ENCODE peak calls at places on chromosome 20, in four cellular contexts. E is PC-3, R is OCI-LY7, O is GM23248. Z is an unnamed sample. For H3K9me2, the result is how much of the 10 kb centered on the place peaks cover.

GRCh38 chr20:35603695-35604443 is 11.8 kb upstream of the SPAG4 start:
- DNase-seq in E (no peak), R (no peak), O (peak), Z (no peak)

GRCh38 chr20:51542894-51543788 is 622 bp upstream of the NFATC2 start:
- DNase-seq in O (no peak), R (peak), E (no peak), Z (no peak)

GRCh38 chr20:288956-289692 is 1.4 kb downstream of the C20orf96 start:
- DNase-seq in O (no peak), E (peak), R (no peak), Z (no peak)

GRCh38 chr20:55251170-55251569 is 754.1 kb downstream of the CBLN4 start:
- DNase-seq in E (no peak), R (no peak), O (no peak), Z (no peak)

GRCh38 chr20:15784020-15784419 is 789.2 kb downstream of the KIF16B start:
- DNase-seq in O (no peak), E (no peak), R (no peak), Z (no peak)

GRCh38 chr20:10565922-10566897 is 107.6 kb downstream of the JAG1 start:
- DNase-seq in R (no peak), E (peak), O (no peak), Z (no peak)

GRCh38 chr20:23311932-23312331 is 38.7 kb upstream of the NXT1 start:
- DNase-seq in E (no peak), R (no peak), O (no peak), Z (no peak)

GRCh38 chr20:42559665-42560064 is 630.0 kb downstream of the PTPRT start:
- DNase-seq in O (no peak), R (no peak), E (no peak), Z (no peak)

GRCh38 chr20:44596010-44596409 is 13.6 kb downstream of the PKIG start:
- DNase-seq in E (peak), O (no peak), R (peak), Z (no peak)

GRCh38 chr20:63215101-63216040 is 560 bp downstream of the YTHDF1 start:
- DNase-seq in O (peak), R (peak), E (peak), Z (peak)

GRCh38 chr20:5973971-5974370 is 23.5 kb downstream of the MCM8 start:
- DNase-seq in E (no peak), O (no peak), R (no peak), Z (no peak)

GRCh38 chr20:43837856-43838702 is 76.6 kb upstream of the TOX2 start:
- DNase-seq in R (no peak), E (no peak), O (no peak), Z (no peak)

GRCh38 chr20:2593756-2594155 is 57.4 kb downstream of the TMC2 start:
- DNase-seq in O (no peak), E (no peak), R (no peak), Z (no peak)

GRCh38 chr20:13567663-13568062 is 71.1 kb downstream of the TASP1 start:
- DNase-seq in R (no peak), E (no peak), O (no peak), Z (no peak)

GRCh38 chr20:23142162-23143050 is 56.3 kb upstream of the CD93 start:
- DNase-seq in R (no peak), E (peak), O (no peak), Z (no peak)

GRCh38 chr20:44187763-44188709 is 1.0 kb upstream of the JPH2 start:
- DNase-seq in O (peak), R (peak), E (peak), Z (no peak)

GRCh38 chr20:23132930-23133559 is 46.9 kb upstream of the CD93 start:
- DNase-seq in E (no peak), R (no peak), O (no peak), Z (no peak)

GRCh38 chr20:32902456-32903420 is 44.0 kb downstream of the EFCAB8 start:
- DNase-seq in E (peak), R (peak), O (peak), Z (peak)

GRCh38 chr20:16944753-16945152 is 196.6 kb downstream of the OTOR start:
- DNase-seq in E (no peak), R (no peak), O (no peak), Z (no peak)

GRCh38 chr20:44572551-44573500 is 9.6 kb upstream of the PKIG start:
- DNase-seq in E (peak), O (peak), R (peak), Z (no peak)

GRCh38 chr20:19928379-19929360 is 88.5 kb upstream of the NAA20 start:
- DNase-seq in E (no peak), R (no peak), O (no peak), Z (no peak)

GRCh38 chr20:35739294-35740163 is 2.5 kb downstream of the RBM39 start:
- DNase-seq in E (peak), R (peak), O (peak), Z (peak)

GRCh38 chr20:22807646-22808045 is 223.3 kb upstream of the FOXA2 start:
- DNase-seq in O (no peak), R (no peak), E (peak), Z (no peak)

GRCh38 chr20:23049933-23050838 is 714 bp upstream of the THBD start:
- DNase-seq in E (peak), R (no peak), O (peak), Z (peak)

DNA sequence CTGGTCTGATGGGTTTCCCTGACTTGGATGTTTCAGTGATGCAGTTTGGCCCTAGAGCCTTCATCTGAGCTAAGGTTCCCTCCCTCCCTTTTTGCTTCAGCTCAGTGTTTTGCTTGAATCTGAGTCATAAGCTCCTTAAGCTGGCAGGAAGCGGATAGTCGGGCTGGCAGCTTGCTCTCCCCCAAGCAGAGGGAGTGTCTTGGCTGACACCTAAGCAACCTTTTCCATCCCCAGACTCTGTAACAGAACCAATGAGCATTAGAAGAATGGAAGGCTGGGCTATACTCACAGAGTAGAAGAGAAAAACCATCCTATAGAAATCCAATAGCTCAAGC is 98.3 kb downstream of the HAO1 start:
- DNase-seq in O (peak), E (peak), R (no peak), Z (no peak)
- H3K4me2 ChIP-seq in O (peak), E (peak), R (no peak), Z (no peak)

GRCh38 chr20:49907405-49908257 is 7.7 kb downstream of the SPATA2 start:
- DNase-seq in O (no peak), E (no peak), R (no peak), Z (no peak)
- H3K9me2 ChIP-seq in O (under half), E (under half), R (under half), Z (under half)

GRCh38 chr20:24830649-24831048 is 118.4 kb upstream of the CST7 start:
- DNase-seq in R (no peak), O (no peak), E (no peak), Z (no peak)
- TF ChIP-seq EZH2phosphoT487 in R (no peak), O (no peak), E (no peak), Z (no peak)

DNA sequence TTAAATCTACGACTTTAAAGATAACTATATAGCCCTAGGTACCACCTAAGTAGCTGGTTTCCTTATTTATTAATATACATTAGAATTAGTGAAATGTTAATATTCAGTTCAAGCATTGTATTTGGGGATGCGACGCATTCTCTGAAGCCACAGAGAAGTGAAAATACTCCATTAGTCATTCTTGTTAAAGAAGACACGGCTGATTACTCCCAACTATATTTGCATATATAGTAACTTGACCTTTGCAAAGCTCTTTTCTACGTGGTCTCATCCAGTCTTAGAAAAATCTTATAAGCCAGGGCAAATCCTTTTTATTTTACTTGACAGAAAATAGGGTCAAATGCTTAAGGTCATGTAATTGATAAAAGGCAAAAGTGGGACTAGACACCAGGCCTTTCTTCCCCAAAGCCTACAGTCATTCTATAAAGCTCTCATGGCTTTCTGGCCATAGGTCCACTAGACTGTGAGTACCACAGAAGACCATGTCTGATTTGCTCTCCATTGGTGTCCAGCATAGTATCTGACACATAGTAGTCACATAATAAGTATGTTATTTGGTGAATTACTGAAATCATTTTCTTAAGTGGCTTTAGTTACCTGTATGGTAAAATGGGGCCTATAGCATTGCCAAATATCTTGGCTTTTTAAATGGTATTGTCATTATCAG is 11.3 kb downstream of the ZHX3 start:
- DNase-seq in E (no peak), R (peak), O (no peak), Z (no peak)
- H3K4me2 ChIP-seq in E (no peak), R (peak), O (no peak), Z (no peak)

DNA sequence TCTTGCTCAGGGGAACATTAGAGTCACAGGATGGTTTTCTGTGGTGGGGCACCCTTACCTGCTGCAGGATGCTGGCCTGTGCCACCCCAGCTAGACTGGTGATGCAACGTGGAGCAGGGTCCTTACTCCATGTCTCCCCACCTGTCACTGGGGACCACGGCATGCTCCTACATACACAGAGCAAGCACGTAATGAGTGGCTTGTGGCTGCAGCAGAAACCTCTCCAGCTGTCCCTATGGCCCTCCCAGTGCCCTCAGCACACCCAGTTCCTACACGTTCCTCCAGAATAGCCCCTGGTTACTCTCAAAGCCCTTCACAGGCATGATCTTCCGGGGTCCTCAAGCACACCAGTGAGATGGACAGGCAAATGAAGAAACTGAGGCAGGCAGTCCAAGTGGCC is 3.2 kb upstream of the LSM14B start:
- DNase-seq in R (no peak), E (no peak), O (no peak), Z (no peak)
- H3K9me2 ChIP-seq in R (under half), E (under half), O (under half), Z (under half)